ENCODE peak calls at places on chromosomes 16 and 17, in nine cellular contexts. M, P, B, Y, O, Q, X, V and W are unnamed samples. For H3K9me3, the result is how much of the 10 kb centered on the place peaks cover.

GRCh38 chr16:85436636-85437160 is 176.4 kb upstream of the GSE1 start:
- DNase-seq in P (peak), O (peak), V (no peak), Q (no peak), Y (no peak), X (no peak), B (no peak), M (no peak), W (no peak)

GRCh38 chr16:66359811-66360608 is 6.5 kb upstream of the CDH5 start:
- DNase-seq in B (no peak), X (no peak), M (no peak), O (no peak), V (no peak), Y (no peak), Q (no peak), P (no peak), W (no peak)

GRCh38 chr16:84988328-84989080 is 22.8 kb downstream of the ZDHHC7 start:
- DNase-seq in P (no peak), B (no peak), V (no peak), Q (no peak), O (no peak), M (no peak), X (no peak), Y (no peak), W (no peak)

GRCh38 chr16:17359778-17360177 is 111.0 kb downstream of the XYLT1 start:
- DNase-seq in Q (peak), M (no peak), O (no peak), V (peak), X (peak), P (no peak), Y (no peak), B (no peak), W (peak)

GRCh38 chr16:68668266-68668665 is 23.2 kb downstream of the CDH3 start:
- DNase-seq in V (peak), P (no peak), Y (no peak), O (no peak), B (no peak), Q (no peak), X (no peak), M (no peak), W (no peak)

GRCh38 chr16:25134306-25134705 is 22.8 kb downstream of the LCMT1 start:
- DNase-seq in M (no peak), P (no peak), V (no peak), Q (peak), Y (no peak), X (no peak), O (no peak), B (no peak), W (no peak)

GRCh38 chr17:17738901-17739300 is 57.6 kb downstream of the RAI1 start:
- DNase-seq in O (no peak), Q (peak), Y (peak), X (no peak), M (no peak), B (no peak), P (no peak), V (no peak), W (no peak)

GRCh38 chr17:75689441-75689873 is 22.3 kb downstream of the SAP30BP start:
- DNase-seq in Y (no peak), B (no peak), Q (no peak), V (no peak), X (peak), M (no peak), P (no peak), O (no peak), W (no peak)

GRCh38 chr17:48561894-48562810 is 16.0 kb downstream of the HOXB4 start:
- DNase-seq in B (no peak), Q (no peak), V (peak), P (no peak), M (peak), O (no peak), X (no peak), Y (no peak), W (no peak)

GRCh38 chr16:10352262-10352661 is 33.6 kb upstream of the ATF7IP2 start:
- DNase-seq in P (no peak), Y (no peak), B (no peak), X (no peak), O (no peak), Q (no peak), V (no peak), M (no peak), W (no peak)

GRCh38 chr17:27381007-27381501 is 75.2 kb upstream of the KSR1 start:
- DNase-seq in O (peak), Q (peak), M (peak), Y (peak), B (peak), X (peak), P (peak), V (peak), W (peak)

GRCh38 chr16:11597268-11597690 is 10.6 kb upstream of the LITAF start:
- DNase-seq in Q (peak), M (no peak), O (peak), X (no peak), B (no peak), P (peak), Y (no peak), V (no peak), W (no peak)

GRCh38 chr16:69613283-69614154 is 47.8 kb downstream of the NFAT5 start:
- DNase-seq in Q (peak), V (peak), B (no peak), P (peak), M (no peak), O (no peak), Y (peak), X (no peak), W (no peak)

GRCh38 chr16:82784567-82784956 is 157.8 kb downstream of the CDH13 start:
- DNase-seq in M (no peak), P (no peak), B (no peak), X (no peak), Q (no peak), Y (no peak), O (no peak), V (no peak), W (no peak)

GRCh38 chr16:48158296-48158695 is 2.5 kb upstream of the ABCC12 start:
- DNase-seq in V (peak), Q (peak), P (no peak), B (no peak), Y (no peak), X (no peak), M (peak), O (no peak), W (no peak)

GRCh38 chr17:40497704-40498103 is 3.7 kb downstream of the TNS4 start:
- DNase-seq in X (no peak), V (peak), Y (no peak), P (no peak), B (no peak), Q (no peak), O (no peak), M (no peak), W (no peak)

GRCh38 chr16:84791501-84791900 is 28.3 kb upstream of the CRISPLD2 start:
- DNase-seq in Y (no peak), O (no peak), Q (no peak), V (no peak), M (no peak), P (no peak), B (no peak), X (no peak), W (no peak)

GRCh38 chr16:89918453-89919347 is at the start of gene MC1R:
- DNase-seq in Y (no peak), X (peak), P (no peak), O (no peak), M (peak), Q (peak), V (peak), B (no peak), W (no peak)

GRCh38 chr17:46983782-46984181 is 4.7 kb upstream of the RPRML start:
- DNase-seq in Q (no peak), Y (no peak), X (no peak), M (no peak), P (no peak), V (no peak), O (no peak), B (no peak), W (no peak)

GRCh38 chr16:6125483-6126259 is 1028.1 kb upstream of the EEF2KMT start:
- DNase-seq in B (no peak), M (no peak), O (no peak), X (no peak), Q (peak), V (no peak), P (no peak), Y (no peak), W (no peak)

GRCh38 chr17:72858826-72859495 is 233.5 kb downstream of the SLC39A11 start:
- DNase-seq in X (no peak), Y (no peak), Q (no peak), P (no peak), B (no peak), V (no peak), O (no peak), M (no peak), W (no peak)

GRCh38 chr16:78563905-78564304 is 464.5 kb downstream of the WWOX start:
- DNase-seq in Q (peak), O (no peak), Y (peak), V (no peak), X (no peak), B (no peak), P (no peak), M (no peak), W (no peak)

GRCh38 chr16:9138731-9139501 is 47.5 kb downstream of the HAPSTR1 start:
- DNase-seq in P (peak), Q (peak), V (peak), O (peak), Y (peak), M (peak), X (peak), B (peak), W (peak)

GRCh38 chr17:10558049-10558448 is 8.6 kb upstream of the MYH2 start:
- DNase-seq in Y (no peak), Q (no peak), M (no peak), V (no peak), P (no peak), O (no peak), X (no peak), B (no peak), W (no peak)

GRCh38 chr17:48510761-48511604 is 19.8 kb downstream of the HOXB1 start:
- DNase-seq in B (no peak), Q (peak), V (peak), P (no peak), O (no peak), X (peak), M (no peak), Y (no peak), W (no peak)

GRCh38 chr17:2122641-2123302 is 67.9 kb downstream of the HIC1 start:
- DNase-seq in Q (peak), P (no peak), X (no peak), M (no peak), Y (peak), V (peak), B (peak), O (peak), W (no peak)

GRCh38 chr16:55661842-55662479 is 6.2 kb downstream of the SLC6A2 start:
- DNase-seq in O (no peak), Y (no peak), X (no peak), V (no peak), Q (no peak), M (no peak), B (peak), P (no peak), W (no peak)

DNA sequence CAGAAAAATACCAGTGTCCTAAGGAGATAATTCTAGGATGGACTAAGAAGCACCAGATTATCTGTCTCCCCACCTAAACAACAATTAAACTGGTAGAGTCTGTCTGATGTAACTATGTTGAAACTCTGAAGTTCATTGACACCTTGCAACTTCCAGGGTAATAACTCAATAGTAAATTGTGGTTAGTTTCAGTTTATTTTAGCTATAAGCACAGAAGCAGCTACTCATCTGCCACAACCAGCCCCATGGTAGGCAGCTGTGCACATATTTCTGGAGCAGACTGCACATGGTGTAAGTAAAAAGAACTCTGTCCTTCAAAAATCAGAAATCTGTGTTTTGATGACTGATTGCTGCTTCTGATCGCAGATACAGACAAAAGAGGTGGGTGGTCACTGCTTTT is 852.1 kb downstream of the CDH11 start:
- DNase-seq in P (no peak), B (no peak), O (no peak), M (no peak), X (no peak), V (peak), Y (no peak), Q (no peak), W (no peak)
- H3K9me3 ChIP-seq in P (under half), B (under half), O (under half), M (under half), X (under half), V (under half), Y (under half), Q (under half), W (under half)

DNA sequence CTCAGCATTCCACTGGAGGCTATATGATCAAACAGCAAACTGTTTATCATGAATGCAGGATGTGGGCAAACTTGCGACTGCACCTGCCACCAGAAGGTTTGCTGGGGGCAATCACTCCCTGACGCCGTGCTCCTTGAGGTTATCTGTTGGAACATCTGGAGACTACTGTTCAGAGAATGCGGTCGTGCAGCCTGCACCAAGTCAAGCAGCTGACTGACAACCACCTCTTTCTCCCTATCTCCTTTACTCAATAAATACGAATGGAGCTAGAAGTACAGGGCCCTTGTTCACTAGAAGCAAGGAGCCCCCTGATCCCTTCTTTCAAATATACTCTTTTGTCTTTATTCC is 2101.2 kb downstream of the TP53TG3F start:
- DNase-seq in M (no peak), X (no peak), O (no peak), Q (no peak), Y (no peak), B (no peak), V (no peak), P (no peak), W (no peak)
- H3K9me3 ChIP-seq in M (under half), X (under half), O (under half), Q (under half), Y (under half), B (under half), V (under half), P (under half), W (under half)

GRCh38 chr16:49625311-49626035 is 230.4 kb downstream of the ZNF423 start:
- DNase-seq in V (no peak), Y (no peak), Q (no peak), O (no peak), B (peak), X (no peak), M (no peak), P (no peak), W (no peak)

GRCh38 chr16:49621240-49622083 is 234.4 kb downstream of the ZNF423 start:
- DNase-seq in Q (peak), M (no peak), X (no peak), V (no peak), O (no peak), B (peak), Y (no peak), P (no peak), W (no peak)

GRCh38 chr16:49622421-49623402 is 233.2 kb downstream of the ZNF423 start:
- DNase-seq in X (no peak), Y (no peak), O (no peak), M (no peak), Q (no peak), P (no peak), B (peak), V (no peak), W (no peak)

GRCh38 chr16:49622084-49622390 is 233.9 kb downstream of the ZNF423 start:
- DNase-seq in X (no peak), V (no peak), B (peak), P (no peak), Y (no peak), O (no peak), M (no peak), Q (no peak), W (no peak)

GRCh38 chr16:49623501-49624266 is 232.2 kb downstream of the ZNF423 start:
- DNase-seq in M (no peak), X (no peak), V (no peak), P (no peak), Y (no peak), O (no peak), Q (no peak), B (peak), W (no peak)
- H3K9me3 ChIP-seq in M (under half), X (under half), V (under half), P (under half), Y (under half), O (under half), Q (under half), B (under half), W (under half)

DNA sequence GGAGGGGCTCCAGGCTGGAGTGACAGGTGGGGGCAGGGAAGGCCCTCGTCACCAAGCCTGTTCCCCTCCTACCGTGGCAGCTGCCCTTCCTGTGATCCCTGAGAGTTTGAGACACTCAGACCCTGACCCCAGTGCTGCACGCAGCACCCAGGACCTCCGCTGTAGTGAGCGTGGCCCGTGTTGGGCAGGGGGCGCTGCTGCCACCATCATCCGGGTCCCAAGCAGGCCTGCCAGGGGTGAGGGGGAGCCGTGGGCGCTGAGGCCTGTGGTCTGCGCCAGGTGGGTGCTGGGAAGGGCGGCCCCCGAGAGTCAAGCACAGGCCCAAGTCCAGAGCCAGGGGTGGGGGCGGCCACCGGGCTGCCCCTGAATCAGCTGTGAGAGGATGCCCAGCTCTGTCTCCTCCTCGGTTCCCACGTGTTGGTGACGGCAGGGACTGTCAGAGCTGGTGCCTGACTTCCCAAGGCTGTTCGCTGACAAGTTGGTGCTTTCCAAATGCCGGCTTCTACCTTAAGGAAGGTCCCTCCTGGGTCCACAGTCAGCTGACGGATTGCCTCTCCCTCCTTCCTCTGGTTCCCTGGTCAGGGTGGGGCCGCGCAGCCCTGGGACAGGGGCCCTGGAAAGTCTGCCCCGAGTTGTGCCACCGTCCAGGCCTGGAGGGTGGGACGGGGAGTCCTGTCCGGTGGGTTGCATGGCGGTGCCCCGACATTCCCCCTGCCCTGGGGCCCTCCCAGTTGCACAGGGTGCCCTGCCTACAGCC is 31.1 kb downstream of the TPSG1 start:
- DNase-seq in V (no peak), B (no peak), P (no peak), X (no peak), Q (no peak), Y (no peak), O (no peak), M (no peak), W (no peak)
- H3K9me3 ChIP-seq in V (under half), B (under half), P (under half), X (under half), Q (under half), Y (under half), O (under half), M (under half), W (under half)

DNA sequence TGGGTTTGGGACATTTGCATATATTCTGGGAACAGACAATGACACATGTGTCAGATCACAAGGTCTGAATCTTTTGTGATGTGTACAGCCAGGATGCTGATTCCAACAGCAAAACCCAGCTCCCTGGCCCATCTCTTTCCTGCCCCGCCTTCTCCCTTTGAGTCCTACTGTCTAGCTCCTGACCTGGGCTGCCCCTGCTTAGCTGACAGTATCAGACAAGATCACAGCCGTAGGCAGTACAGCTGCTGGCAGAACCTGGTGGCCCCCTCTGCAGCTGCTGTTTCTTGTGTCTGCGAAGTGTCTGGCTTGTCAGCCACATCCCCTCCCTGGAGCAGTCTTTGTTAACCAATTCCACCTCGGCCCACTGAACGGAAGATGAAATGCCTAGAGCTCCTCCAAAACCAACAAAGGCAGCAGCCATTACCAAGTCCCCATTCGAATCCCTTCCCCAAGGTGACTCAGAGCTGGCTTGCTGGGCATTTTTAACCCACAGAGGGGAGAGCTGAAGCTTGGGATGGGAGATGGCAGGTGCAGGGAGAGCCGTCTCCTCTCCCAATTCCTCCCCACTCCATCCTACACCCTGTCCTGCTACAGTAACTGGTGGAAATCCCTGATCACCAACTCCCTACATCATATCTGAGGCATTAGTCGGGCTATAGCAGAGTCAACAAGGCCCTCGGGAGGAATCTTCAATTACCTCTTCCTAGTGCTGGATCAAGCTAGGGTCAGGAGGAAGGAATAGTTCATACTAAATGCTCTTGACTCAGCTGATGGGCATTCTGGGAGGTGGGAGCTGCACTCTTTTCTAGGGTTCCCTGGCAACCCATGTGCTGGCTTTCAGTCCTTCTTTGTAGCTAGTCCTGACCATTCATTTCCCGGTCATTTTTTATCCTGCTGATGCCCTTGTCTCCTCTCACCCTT is 5.8 kb downstream of the PIPOX start:
- DNase-seq in V (peak), B (no peak), Q (peak), X (no peak), Y (no peak), M (no peak), P (no peak), O (no peak), W (no peak)
- H3K9me3 ChIP-seq in V (under half), B (under half), Q (under half), X (under half), Y (under half), M (under half), P (under half), O (under half), W (under half)

DNA sequence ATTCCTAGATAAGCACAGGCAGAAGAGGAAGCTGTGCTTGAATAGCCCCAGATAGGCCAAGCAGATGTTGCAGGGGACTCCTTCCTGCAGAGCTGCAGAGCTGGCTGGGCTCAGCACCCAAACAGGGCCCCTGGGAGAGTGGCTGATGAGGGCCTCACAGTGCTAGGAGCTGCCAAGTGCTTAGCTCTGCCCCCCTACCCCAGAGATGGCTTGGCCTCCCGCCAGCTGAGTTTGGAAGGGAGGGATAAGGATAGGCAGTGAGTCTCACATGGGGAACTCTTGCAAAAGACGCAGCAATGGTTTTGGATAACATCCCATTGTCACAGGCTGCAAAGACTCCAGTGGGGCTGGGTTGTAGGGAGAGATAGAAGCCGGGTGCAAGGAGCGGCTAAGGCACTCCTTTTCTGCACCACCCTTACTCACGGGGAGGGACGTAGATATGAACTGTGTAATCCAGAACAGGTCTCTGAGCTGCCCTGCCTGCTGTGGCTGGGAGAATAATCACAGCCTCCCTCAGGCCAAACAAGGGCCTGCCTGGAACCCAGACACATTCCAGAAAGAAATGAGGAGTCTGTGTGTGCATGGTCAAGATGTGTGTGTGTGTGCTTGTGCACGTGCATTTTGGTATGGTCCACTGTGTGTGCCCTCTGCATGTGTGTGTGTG is 52.9 kb upstream of the MAF start:
- DNase-seq in Q (peak), P (peak), X (no peak), M (no peak), O (peak), V (no peak), Y (no peak), B (peak), W (no peak)
- H3K9me3 ChIP-seq in Q (under half), P (under half), X (under half), M (under half), O (under half), V (under half), Y (under half), B (under half), W (under half)